ENCODE peak calls at places on chromosomes 3 and 15, in eight cellular contexts. O, G, U, C, L, B, W and V are unnamed samples. For H3K9me3, the result is how much of the 10 kb centered on the place peaks cover.

GRCh38 chr3:120418866-120419490 is 31.8 kb downstream of the FSTL1 start:
- DNase-seq in O (no peak), G (peak), U (no peak), C (peak), L (peak), B (peak), W (no peak), V (peak)

GRCh38 chr3:189295089-189295488 is 123.3 kb downstream of the TPRG1 start:
- DNase-seq in O (no peak), G (no peak), U (no peak), C (no peak), L (peak), B (no peak), W (no peak), V (no peak)

GRCh38 chr3:66803206-66803605 is 194.9 kb upstream of the KBTBD8 start:
- DNase-seq in O (no peak), G (no peak), U (no peak), C (no peak), L (no peak), B (no peak), W (no peak), V (no peak)

GRCh38 chr15:52652984-52653383 is 26.2 kb downstream of the ATOSA start:
- DNase-seq in O (peak), G (no peak), U (peak), C (no peak), L (peak), B (peak), W (no peak), V (no peak)

GRCh38 chr3:32083901-32084300 is 22.5 kb upstream of the GPD1L start:
- DNase-seq in O (no peak), G (no peak), U (no peak), C (no peak), L (no peak), B (no peak), W (no peak), V (no peak)

GRCh38 chr15:26394801-26395200 is 378.1 kb downstream of the GABRB3 start:
- DNase-seq in O (no peak), G (no peak), U (no peak), C (no peak), L (no peak), B (no peak), W (no peak), V (no peak)

GRCh38 chr3:82676356-82677026 is 915.0 kb upstream of the GBE1 start:
- DNase-seq in O (peak), G (no peak), U (no peak), C (no peak), L (no peak), B (peak), W (no peak), V (no peak)

GRCh38 chr15:41490355-41490754 is 3.3 kb upstream of the ITPKA start:
- DNase-seq in O (peak), G (no peak), U (peak), C (no peak), L (no peak), B (peak), W (no peak), V (peak)

GRCh38 chr3:52841211-52841980 is 6.6 kb upstream of the MUSTN1 start:
- DNase-seq in O (peak), G (no peak), U (no peak), C (no peak), L (no peak), B (no peak), W (no peak), V (no peak)

GRCh38 chr3:184334470-184335158 is 2.8 kb upstream of the FAM131A start:
- DNase-seq in O (peak), G (no peak), U (no peak), C (no peak), L (peak), B (peak), W (peak), V (peak)

GRCh38 chr3:151135548-151136337 is 50.3 kb downstream of the MED12L start:
- DNase-seq in O (peak), G (no peak), U (no peak), C (peak), L (no peak), B (no peak), W (no peak), V (no peak)

GRCh38 chr3:112984485-112984884 is 6.3 kb upstream of the GTPBP8 start:
- DNase-seq in O (peak), G (no peak), U (no peak), C (no peak), L (peak), B (no peak), W (peak), V (no peak)

GRCh38 chr15:48442011-48442410 is 110.8 kb downstream of the DUT start:
- DNase-seq in O (no peak), G (no peak), U (no peak), C (no peak), L (no peak), B (no peak), W (no peak), V (no peak)

GRCh38 chr3:132288357-132288756 is 28.9 kb upstream of the ACP3 start:
- DNase-seq in O (peak), G (no peak), U (no peak), C (no peak), L (no peak), B (peak), W (no peak), V (no peak)

GRCh38 chr3:127037423-127037841 is 54.5 kb downstream of the PLXNA1 start:
- DNase-seq in O (no peak), G (no peak), U (no peak), C (no peak), L (peak), B (no peak), W (no peak), V (no peak)

GRCh38 chr3:186248850-186249249 is 113.2 kb downstream of the DGKG start:
- DNase-seq in O (no peak), G (no peak), U (no peak), C (no peak), L (no peak), B (no peak), W (no peak), V (no peak)

GRCh38 chr3:146200461-146201220 is 39.7 kb upstream of the PLOD2 start:
- DNase-seq in O (peak), G (no peak), U (no peak), C (no peak), L (no peak), B (no peak), W (no peak), V (no peak)

GRCh38 chr15:66907826-66908502 is 157.4 kb upstream of the SMAD3 start:
- DNase-seq in O (peak), G (no peak), U (no peak), C (no peak), L (no peak), B (no peak), W (no peak), V (no peak)

GRCh38 chr3:162285252-162285651 is 788.6 kb downstream of the OTOL1 start:
- DNase-seq in O (no peak), G (no peak), U (no peak), C (no peak), L (no peak), B (no peak), W (no peak), V (no peak)

GRCh38 chr3:169811606-169812123 is 1.0 kb upstream of the LRRIQ4 start:
- DNase-seq in O (peak), G (no peak), U (peak), C (peak), L (peak), B (no peak), W (no peak), V (no peak)

GRCh38 chr3:100912976-100913375 is 80.2 kb downstream of the ABI3BP start:
- DNase-seq in O (no peak), G (no peak), U (no peak), C (no peak), L (no peak), B (no peak), W (no peak), V (no peak)

GRCh38 chr3:197508924-197509775 is 46.6 kb downstream of the BDH1 start:
- DNase-seq in O (no peak), G (no peak), U (no peak), C (no peak), L (no peak), B (no peak), W (no peak), V (no peak)

GRCh38 chr3:149512073-149512782 is 37.7 kb downstream of the TM4SF4 start:
- DNase-seq in O (peak), G (peak), U (no peak), C (no peak), L (peak), B (peak), W (no peak), V (no peak)

GRCh38 chr15:77183066-77183465 is 112.2 kb upstream of the TSPAN3 start:
- DNase-seq in O (no peak), G (no peak), U (no peak), C (no peak), L (no peak), B (no peak), W (no peak), V (no peak)

GRCh38 chr3:62724503-62724902 is 150.7 kb downstream of the CADPS start:
- DNase-seq in O (no peak), G (no peak), U (no peak), C (no peak), L (no peak), B (no peak), W (no peak), V (no peak)

GRCh38 chr15:65954289-65954741 is 85.0 kb downstream of the RAB11A start:
- DNase-seq in O (peak), G (no peak), U (no peak), C (no peak), L (no peak), B (peak), W (no peak), V (no peak)

GRCh38 chr3:129577356-129577755 is 29.1 kb downstream of the PLXND1 start:
- DNase-seq in O (no peak), G (no peak), U (no peak), C (no peak), L (no peak), B (no peak), W (no peak), V (no peak)

GRCh38 chr15:98160236-98160635 is 199.7 kb downstream of the ARRDC4 start:
- DNase-seq in O (no peak), G (no peak), U (no peak), C (peak), L (peak), B (no peak), W (no peak), V (no peak)

GRCh38 chr3:18153571-18154173 is 271.5 kb downstream of the SATB1 start:
- DNase-seq in O (peak), G (peak), U (no peak), C (no peak), L (peak), B (peak), W (no peak), V (no peak)

GRCh38 chr3:69585472-69585871 is 153.8 kb upstream of the MITF start:
- DNase-seq in O (no peak), G (no peak), U (no peak), C (no peak), L (no peak), B (no peak), W (no peak), V (no peak)

GRCh38 chr3:126261037-126261436 is 80.7 kb upstream of the ALDH1L1 start:
- DNase-seq in O (peak), G (no peak), U (no peak), C (no peak), L (no peak), B (no peak), W (no peak), V (no peak)

GRCh38 chr3:184524981-184525336 is 36.6 kb upstream of the EPHB3 start:
- DNase-seq in O (no peak), G (no peak), U (no peak), C (no peak), L (no peak), B (peak), W (no peak), V (no peak)

GRCh38 chr3:52614689-52615088 is 71.0 kb downstream of the PBRM1 start:
- DNase-seq in O (peak), G (no peak), U (no peak), C (no peak), L (no peak), B (peak), W (no peak), V (no peak)

DNA sequence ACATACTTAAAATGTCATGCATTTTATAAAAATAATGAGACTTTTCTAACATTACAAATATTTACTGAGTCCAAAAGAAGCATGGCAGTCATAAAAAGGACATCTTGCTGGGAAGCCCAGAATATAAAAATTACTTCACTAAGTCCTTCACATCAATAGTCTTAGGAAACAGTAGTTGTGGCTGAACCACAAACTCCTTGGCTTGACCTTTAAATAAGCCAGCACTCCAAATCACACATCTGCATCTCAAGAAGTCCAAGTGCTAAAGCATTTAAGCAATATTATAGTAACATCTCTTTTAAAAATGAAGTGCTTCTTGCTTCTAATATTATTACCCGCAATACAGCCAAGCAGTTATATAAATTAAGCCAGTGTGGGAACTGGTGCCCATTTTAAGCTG is 8.8 kb downstream of the CCNL1 start:
- DNase-seq in O (no peak), G (no peak), U (no peak), C (no peak), L (no peak), B (no peak), W (no peak), V (no peak)
- H3K9me3 ChIP-seq in O (under half), G (under half), U (under half), C (under half), L (under half), B (under half), W (under half), V (under half)

DNA sequence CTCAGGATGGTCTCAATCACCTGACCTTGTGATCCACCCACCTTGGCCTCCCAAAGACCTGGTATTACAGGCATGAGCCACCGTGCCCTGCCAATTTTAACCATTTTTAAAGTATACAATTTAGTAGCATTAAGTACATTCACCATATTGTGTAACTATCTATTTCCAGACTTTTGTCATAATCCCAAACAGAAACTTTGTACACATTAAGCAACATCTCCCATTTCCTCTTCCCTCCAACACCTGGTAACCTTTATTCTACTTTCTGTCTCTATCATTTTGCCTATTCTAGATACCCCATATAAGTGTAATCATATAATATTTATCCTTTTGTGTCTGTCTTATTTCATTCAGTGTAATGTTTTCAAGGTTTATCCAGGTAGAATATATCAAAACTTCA is 8.9 kb upstream of the MYLK start:
- DNase-seq in O (no peak), G (no peak), U (no peak), C (no peak), L (no peak), B (no peak), W (no peak), V (no peak)
- H3K9me3 ChIP-seq in O (under half), G (under half), U (under half), C (under half), L (under half), B (under half), W (under half), V (under half)

DNA sequence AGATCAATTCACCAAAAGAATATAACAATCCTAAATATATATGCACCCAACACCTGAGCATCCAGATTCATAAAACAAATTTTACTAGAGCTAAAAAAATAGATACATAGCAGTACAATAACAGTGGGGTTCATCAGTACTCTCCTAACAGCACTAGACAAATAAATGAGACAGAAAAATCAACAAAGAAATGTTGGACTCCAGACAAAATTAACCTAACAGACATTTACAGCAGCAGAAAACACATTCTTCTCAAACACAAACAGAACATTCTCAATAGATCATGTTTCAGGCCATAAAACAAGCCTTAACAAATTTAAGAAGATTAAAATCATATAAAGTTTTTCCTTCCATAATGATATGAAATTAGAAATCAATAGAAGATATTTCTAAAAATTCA is 124.8 kb upstream of the NECTIN3 start:
- DNase-seq in O (no peak), G (no peak), U (no peak), C (no peak), L (no peak), B (no peak), W (no peak), V (no peak)
- H3K9me3 ChIP-seq in O (under half), G (under half), U (under half), C (under half), L (under half), B (under half), W (under half), V (under half)

DNA sequence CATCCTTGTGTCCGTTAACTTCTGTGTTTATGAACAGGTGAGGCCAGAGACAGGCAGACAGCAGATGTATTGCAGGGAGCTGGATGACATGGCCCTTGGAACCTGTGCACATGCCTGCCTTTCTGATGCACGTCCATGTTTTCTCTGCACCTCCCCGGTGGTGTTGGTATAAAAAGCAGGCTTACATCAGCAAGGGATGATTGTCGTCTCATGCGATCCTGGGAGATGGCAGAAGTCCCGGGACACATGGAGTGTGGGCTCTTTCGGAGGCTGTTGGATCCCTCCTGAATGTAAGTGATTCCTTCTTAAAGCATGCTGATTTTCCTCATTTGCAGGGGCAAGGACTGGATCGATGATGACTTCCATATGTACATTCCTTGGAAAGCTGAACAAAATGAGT is 134.8 kb downstream of the SNRPN start:
- DNase-seq in O (no peak), G (no peak), U (no peak), C (no peak), L (no peak), B (no peak), W (no peak), V (no peak)
- H3K9me3 ChIP-seq in O (under half), G (under half), U (half or more), C (half or more), L (under half), B (half or more), W (half or more), V (under half)

DNA sequence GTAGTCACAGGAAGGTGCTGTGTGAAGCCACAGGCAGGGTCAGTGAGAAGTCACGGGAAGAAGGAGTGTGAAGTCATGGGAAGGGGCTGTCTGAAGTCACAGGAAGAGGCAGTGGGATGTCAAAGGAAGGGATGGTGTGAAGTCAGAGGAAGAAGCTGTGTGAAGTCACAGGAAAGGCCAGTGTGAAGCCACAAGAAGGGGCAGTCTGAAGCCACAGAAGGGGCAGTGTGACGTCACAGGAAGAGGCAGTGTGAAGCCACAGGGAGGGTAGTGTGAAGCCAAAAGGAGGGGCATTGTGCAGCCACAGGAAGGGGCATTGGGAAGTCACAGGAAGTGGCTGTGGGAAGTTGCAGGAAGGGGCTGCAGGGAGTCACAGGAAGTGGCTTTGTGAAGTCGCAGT is 35.1 kb downstream of the GASK1A start:
- DNase-seq in O (no peak), G (no peak), U (no peak), C (no peak), L (no peak), B (no peak), W (no peak), V (no peak)
- H3K9me3 ChIP-seq in O (under half), G (under half), U (under half), C (half or more), L (under half), B (under half), W (under half), V (under half)

DNA sequence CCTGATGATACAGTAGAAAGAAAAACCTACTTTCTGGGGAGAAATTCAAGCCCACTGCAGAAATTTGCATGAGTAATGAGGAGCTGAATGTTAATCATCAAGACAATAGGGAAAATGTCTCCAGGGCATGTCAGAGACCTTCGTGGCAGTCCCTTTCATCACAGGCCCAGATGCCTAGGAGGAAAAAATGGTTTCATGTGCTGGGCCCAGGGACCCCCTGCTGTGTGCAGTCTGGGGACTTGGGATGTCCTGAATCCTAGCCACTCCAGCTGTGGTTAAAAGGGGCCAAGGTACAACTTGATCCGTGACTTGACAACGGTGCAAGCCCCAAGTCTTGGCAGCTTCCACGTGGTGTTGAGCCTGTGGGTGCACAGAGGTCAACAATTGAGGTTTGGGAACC is 10.3 kb upstream of the EIF5A2 start:
- DNase-seq in O (no peak), G (no peak), U (no peak), C (no peak), L (no peak), B (no peak), W (no peak), V (no peak)
- H3K9me3 ChIP-seq in O (under half), G (under half), U (under half), C (under half), L (under half), B (under half), W (under half), V (under half)

DNA sequence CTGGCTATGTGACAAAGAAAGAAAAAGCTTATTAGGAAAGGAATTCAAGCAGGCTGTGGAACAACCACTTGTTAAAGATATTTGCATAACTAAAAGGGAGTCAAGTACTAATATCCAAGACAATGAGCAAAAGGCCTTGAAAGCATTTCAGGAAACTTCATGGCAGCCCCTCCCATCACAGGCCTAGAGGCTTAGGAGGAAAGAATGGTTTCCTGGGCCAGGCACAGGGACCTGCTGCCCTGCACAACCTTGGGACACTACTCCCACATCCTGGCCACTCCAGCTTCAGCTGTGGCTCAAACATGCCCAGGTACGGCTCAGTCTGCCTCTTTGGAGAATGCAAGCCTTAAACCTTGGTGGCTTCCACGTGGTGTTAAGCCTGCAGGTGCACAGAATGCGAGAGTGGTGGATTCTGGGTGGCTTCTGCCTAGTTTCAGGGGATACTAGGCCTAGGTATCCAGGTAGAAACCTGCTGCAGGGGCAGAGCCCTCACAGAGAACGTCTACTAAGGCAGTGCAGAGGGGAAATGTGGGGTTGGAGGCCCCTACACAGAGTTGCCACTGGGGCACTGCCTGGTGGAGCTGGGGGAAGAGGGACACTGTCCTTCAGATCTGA is 121.6 kb downstream of the OPA1 start:
- DNase-seq in O (no peak), G (no peak), U (no peak), C (no peak), L (no peak), B (no peak), W (no peak), V (no peak)
- H3K9me3 ChIP-seq in O (under half), G (under half), U (under half), C (under half), L (under half), B (under half), W (under half), V (under half)